ENCODE peak calls at places on chromosomes 7 and 10, in eight cellular contexts. T, C, X, D, O, P, Y and F are unnamed samples.

GRCh38 chr7:127822822-127823508 is 171.0 kb downstream of the SND1 start:
- DNase-seq in T (no peak), C (no peak), X (no peak), D (no peak), O (peak; percentile 39), P (no peak), Y (no peak), F (no peak)

GRCh38 chr10:48322017-48322416 is 15.5 kb downstream of the MAPK8 start:
- DNase-seq in T (no peak), C (no peak), X (no peak), D (no peak), O (no peak), P (no peak), Y (no peak), F (no peak)

GRCh38 chr7:73948287-73948686 is 79.7 kb upstream of the ELN start:
- DNase-seq in T (no peak), C (no peak), X (no peak), D (no peak), O (no peak), P (no peak), Y (no peak), F (no peak)

GRCh38 chr7:64874114-64874513 is 29.0 kb upstream of the ZNF273 start:
- DNase-seq in T (no peak), C (no peak), X (no peak), D (no peak), O (no peak), P (no peak), Y (no peak), F (no peak)

GRCh38 chr10:30581779-30582380 is 47.7 kb downstream of the LYZL2 start:
- DNase-seq in T (peak; percentile 37), C (peak; percentile 50), X (peak; percentile 35), D (peak; percentile 80), O (peak; percentile 51), P (no peak), Y (no peak), F (no peak)

GRCh38 chr10:69879628-69880257 is 78.0 kb downstream of the COL13A1 start:
- DNase-seq in T (no peak), C (no peak), X (no peak), D (no peak), O (no peak), P (no peak), Y (no peak), F (no peak)

GRCh38 chr7:77752016-77752415 is 46.2 kb downstream of the TMEM60 start:
- DNase-seq in T (no peak), C (no peak), X (no peak), D (no peak), O (no peak), P (no peak), Y (no peak), F (no peak)

GRCh38 chr7:131359136-131359776 is 31.6 kb downstream of the MKLN1 start:
- DNase-seq in T (no peak), C (no peak), X (no peak), D (no peak), O (no peak), P (no peak), Y (no peak), F (no peak)

GRCh38 chr10:89301231-89301630 is 615 bp upstream of the IFIT2 start:
- DNase-seq in T (no peak), C (no peak), X (no peak), D (peak; percentile 67), O (no peak), P (no peak), Y (no peak), F (no peak)

GRCh38 chr7:357531-358209 is 67.7 kb downstream of the FOXL3 start:
- DNase-seq in T (no peak), C (no peak), X (no peak), D (no peak), O (no peak), P (no peak), Y (no peak), F (no peak)

GRCh38 chr10:30396708-30397107 is 37.3 kb upstream of the MAP3K8 start:
- DNase-seq in T (no peak), C (no peak), X (no peak), D (no peak), O (no peak), P (no peak), Y (no peak), F (no peak)

GRCh38 chr10:25895856-25896255 is 38.2 kb upstream of the MYO3A start:
- DNase-seq in T (no peak), C (no peak), X (no peak), D (no peak), O (no peak), P (no peak), Y (no peak), F (no peak)

GRCh38 chr10:102001435-102002068 is 54.4 kb downstream of the ARMH3 start:
- DNase-seq in T (no peak), C (peak; percentile 17), X (no peak), D (no peak), O (no peak), P (no peak), Y (no peak), F (no peak)

GRCh38 chr10:17200885-17201164 is 647 bp downstream of the TRDMT1 start:
- DNase-seq in T (peak; percentile 62), C (peak; percentile 42), X (peak; percentile 61), D (peak; percentile 69), O (peak; percentile 61), P (no peak), Y (no peak), F (no peak)

GRCh38 chr10:29011511-29011910 is 277.4 kb upstream of the LYZL1 start:
- DNase-seq in T (no peak), C (no peak), X (no peak), D (no peak), O (no peak), P (no peak), Y (no peak), F (no peak)

GRCh38 chr7:94650137-94650536 is 5.8 kb downstream of the SGCE start:
- DNase-seq in T (no peak), C (no peak), X (no peak), D (no peak), O (no peak), P (no peak), Y (no peak), F (no peak)

GRCh38 chr10:70763567-70763966 is 21.6 kb downstream of the TBATA start:
- DNase-seq in T (no peak), C (no peak), X (no peak), D (no peak), O (no peak), P (no peak), Y (no peak), F (no peak)

GRCh38 chr10:58515296-58515956 is 2.8 kb downstream of the BICC1 start:
- DNase-seq in T (no peak), C (no peak), X (no peak), D (no peak), O (no peak), P (no peak), Y (no peak), F (no peak)
- H3K4me3 ChIP-seq in T (no peak overlapping the region), C (peak overlapping the region; percentile 94), X (no peak overlapping the region), D (peak overlapping the region; percentile 70), O (peak overlapping the region; percentile 83), P (no peak overlapping the region), Y (peak overlapping the region; percentile 44), F (peak overlapping the region; percentile 80)

GRCh38 chr7:37352251-37352650 is 96.4 kb downstream of the ELMO1 start:
- DNase-seq in T (no peak), C (no peak), X (no peak), D (no peak), O (no peak), P (no peak), Y (no peak), F (no peak)

GRCh38 chr7:37354661-37355131 is 94.0 kb downstream of the ELMO1 start:
- DNase-seq in T (peak; percentile 37), C (peak; percentile 30), X (no peak), D (no peak), O (peak; percentile 60), P (no peak), Y (no peak), F (peak; percentile 25)

GRCh38 chr7:37349979-37350590 is 98.6 kb downstream of the ELMO1 start:
- DNase-seq in T (no peak), C (no peak), X (no peak), D (no peak), O (no peak), P (peak; percentile 17), Y (no peak), F (no peak)

GRCh38 chr7:37353949-37354660 is 94.6 kb downstream of the ELMO1 start:
- DNase-seq in T (no peak), C (peak; percentile 29), X (no peak), D (no peak), O (no peak), P (no peak), Y (no peak), F (no peak)

GRCh38 chr7:37352974-37353948 is 95.4 kb downstream of the ELMO1 start:
- DNase-seq in T (no peak), C (no peak), X (peak; percentile 87), D (no peak), O (no peak), P (no peak), Y (no peak), F (no peak)
- H3K4me3 ChIP-seq in T (no peak overlapping the region), C (no peak overlapping the region), X (peak overlapping the region; percentile 78), D (no peak overlapping the region), O (no peak overlapping the region), P (peak overlapping the region; percentile 40), Y (no peak overlapping the region), F (no peak overlapping the region)

DNA sequence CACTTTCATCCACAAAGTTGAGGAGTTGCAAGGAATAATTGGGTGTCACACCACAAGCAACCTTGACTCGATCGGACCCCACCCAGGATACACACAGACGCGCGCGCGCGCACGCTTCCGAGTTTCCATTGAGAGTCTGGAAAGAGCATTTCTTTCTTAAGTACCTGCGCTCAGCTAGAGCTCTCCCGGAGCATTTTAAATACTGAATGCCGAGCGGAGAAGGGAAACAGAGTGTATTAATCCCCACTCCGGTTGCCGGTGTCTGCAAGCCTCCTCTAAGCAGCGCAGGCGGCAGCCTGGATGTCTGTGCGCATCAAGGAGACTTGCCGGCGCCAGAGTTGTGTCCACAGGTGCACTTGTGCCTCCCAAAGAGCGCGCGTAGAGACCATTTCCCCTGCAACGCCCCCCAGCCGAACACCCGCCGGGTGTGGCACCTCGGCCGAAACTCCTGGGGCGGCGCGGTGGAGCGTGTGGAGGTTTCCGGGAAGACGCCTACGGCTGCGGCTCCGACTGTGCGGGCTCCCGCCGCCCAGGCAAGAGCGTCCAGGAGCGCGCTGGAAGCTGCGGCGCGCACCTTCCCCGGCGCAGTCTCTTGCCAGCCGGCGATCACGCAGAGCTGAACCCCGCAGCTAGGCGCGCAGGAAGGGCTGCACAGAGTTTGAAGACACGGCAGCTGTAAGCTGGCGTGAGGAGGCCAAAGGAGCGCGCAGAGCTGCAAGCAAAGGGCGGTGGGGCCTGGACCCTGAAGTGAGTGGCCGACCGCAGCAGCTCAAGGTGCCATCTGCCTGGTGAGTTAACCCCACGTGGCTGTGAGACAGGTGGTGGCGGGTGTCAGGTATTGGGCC is 1.1 kb upstream of the FEZF1 start:
- DNase-seq in T (no peak), C (peak; percentile 43), X (no peak), D (no peak), O (peak; percentile 27), P (peak; percentile 79), Y (no peak), F (no peak)
- H3K4me3 ChIP-seq in T (no peak overlapping the region), C (peak overlapping the region; percentile 20), X (no peak overlapping the region), D (no peak overlapping the region), O (no peak overlapping the region), P (peak overlapping the region; percentile 26), Y (no peak overlapping the region), F (no peak overlapping the region)

DNA sequence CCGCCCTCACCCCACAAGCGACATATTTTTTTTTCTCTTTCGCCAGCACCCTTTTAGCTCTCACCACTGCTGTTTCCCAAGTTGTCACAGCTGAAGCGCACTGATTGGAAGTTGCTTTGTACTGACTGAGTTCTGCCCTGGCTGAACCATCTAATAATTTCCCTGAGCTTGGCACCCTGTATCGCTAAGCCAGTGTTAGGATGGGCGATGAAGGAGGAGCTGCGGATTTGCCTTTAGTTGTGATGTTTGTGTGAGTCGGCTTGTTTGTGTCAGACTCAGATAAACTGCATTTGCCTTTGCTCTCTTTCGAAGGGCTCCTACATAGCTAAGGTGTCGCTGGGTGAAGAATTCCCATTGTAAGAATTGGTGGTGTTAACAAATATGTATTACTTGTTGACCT is 1.3 kb upstream of the ATXN7L1 start:
- DNase-seq in T (no peak), C (no peak), X (no peak), D (peak; percentile 51), O (no peak), P (no peak), Y (no peak), F (no peak)
- H3K4me3 ChIP-seq in T (peak overlapping the region; percentile 88), C (peak overlapping the region; percentile 68), X (peak overlapping the region; percentile 62), D (peak overlapping the region; percentile 75), O (peak overlapping the region; percentile 2), P (peak overlapping the region; percentile 82), Y (peak overlapping the region; percentile 76), F (peak overlapping the region; percentile 71)